ENCODE peak calls at places on chromosome 16, in five cellular contexts. Y is PC-9; H is cardiac muscle cell; M is CD8-positive, alpha-beta T cell; F is HCT116. E is an unnamed sample. For H3K4me1, the result is how much of the 10 kb centered on the place peaks cover.

GRCh38 chr16:31298958-31299357 is 39.2 kb downstream of the ITGAM start:
- DNase-seq in H (peak), F (no peak), M (no peak), Y (no peak), E (no peak)

GRCh38 chr16:64174327-64174726 is 947.5 kb downstream of the CDH11 start:
- DNase-seq in Y (no peak), F (no peak), M (no peak), H (no peak), E (no peak)

GRCh38 chr16:9054460-9054859 is 37.0 kb upstream of the HAPSTR1 start:
- DNase-seq in F (no peak), Y (no peak), H (no peak), M (no peak), E (no peak)

GRCh38 chr16:47687694-47688093 is 226.6 kb downstream of the PHKB start:
- DNase-seq in Y (no peak), M (no peak), F (no peak), H (no peak), E (no peak)

GRCh38 chr16:62665269-62665668 is 629.0 kb upstream of the CDH8 start:
- DNase-seq in M (no peak), H (no peak), F (no peak), Y (no peak), E (no peak)

GRCh38 chr16:66899945-66900688 is 18.6 kb downstream of the CDH16 start:
- DNase-seq in H (peak), F (no peak), M (no peak), Y (peak), E (peak)

GRCh38 chr16:83433201-83433600 is 374.6 kb upstream of the HSBP1 start:
- DNase-seq in Y (no peak), M (no peak), F (no peak), H (no peak), E (no peak)

GRCh38 chr16:69311533-69312388 is 611 bp downstream of the VPS4A start:
- DNase-seq in M (no peak), F (no peak), Y (peak), H (peak), E (peak)

GRCh38 chr16:11431915-11432465 is 86.7 kb downstream of the RMI2 start:
- DNase-seq in M (no peak), H (peak), F (no peak), Y (no peak), E (no peak)

GRCh38 chr16:75203106-75203505 is 3.9 kb downstream of the CTRB2 start:
- DNase-seq in F (no peak), H (no peak), Y (no peak), M (no peak), E (no peak)

GRCh38 chr16:52494145-52494544 is 52.8 kb downstream of the TOX3 start:
- DNase-seq in Y (no peak), F (no peak), H (no peak), M (no peak), E (no peak)

GRCh38 chr16:79436885-79437284 is 163.7 kb downstream of the MAF start:
- DNase-seq in H (no peak), F (no peak), Y (no peak), M (no peak), E (no peak)

GRCh38 chr16:29819506-29819905 is 756 bp upstream of the MVP start:
- DNase-seq in M (no peak), F (no peak), Y (no peak), H (no peak), E (no peak)

GRCh38 chr16:83350466-83350865 is 457.3 kb upstream of the HSBP1 start:
- DNase-seq in H (no peak), Y (no peak), M (no peak), F (no peak), E (no peak)

GRCh38 chr16:29757950-29758466 is 12.2 kb upstream of the C16orf54 start:
- DNase-seq in M (no peak), F (no peak), H (peak), Y (no peak), E (peak)

GRCh38 chr16:4767872-4768548 is 1.0 kb upstream of the ZNF500 start:
- DNase-seq in F (peak), Y (peak), H (peak), M (no peak), E (peak)

GRCh38 chr16:48123104-48123788 is 32.5 kb downstream of the ABCC12 start:
- DNase-seq in Y (peak), F (peak), M (no peak), H (peak), E (no peak)

GRCh38 chr16:71930993-71931392 is 35.7 kb downstream of the IST1 start:
- DNase-seq in H (no peak), F (no peak), Y (no peak), M (no peak), E (no peak)

GRCh38 chr16:19926449-19927390 is 42.1 kb upstream of the GPRC5B start:
- DNase-seq in Y (no peak), H (peak), M (no peak), F (peak), E (no peak)

GRCh38 chr16:11097094-11097781 is 152.9 kb downstream of the CLEC16A start:
- DNase-seq in M (no peak), H (no peak), F (no peak), Y (no peak), E (no peak)

GRCh38 chr16:75351183-75351582 is 82.1 kb downstream of the CFDP1 start:
- DNase-seq in M (no peak), Y (peak), F (no peak), H (peak), E (no peak)

GRCh38 chr16:51228097-51228659 is 77.1 kb upstream of the SALL1 start:
- DNase-seq in M (no peak), F (no peak), Y (no peak), H (no peak), E (no peak)

GRCh38 chr16:6032438-6032837 is 934.8 kb upstream of the EEF2KMT start:
- DNase-seq in Y (no peak), H (no peak), F (no peak), M (no peak), E (no peak)
- TF ChIP-seq CTCF in Y (no peak), H (no peak), F (no peak), M (no peak), E (no peak)

GRCh38 chr16:85253127-85253941 is 141.1 kb upstream of the CIBAR2 start:
- DNase-seq in Y (no peak), H (peak), F (no peak), M (peak), E (no peak)

GRCh38 chr16:85251225-85251760 is 139.0 kb upstream of the CIBAR2 start:
- DNase-seq in M (no peak), H (no peak), F (no peak), Y (no peak), E (no peak)

GRCh38 chr16:85252461-85252860 is 140.2 kb upstream of the CIBAR2 start:
- DNase-seq in H (no peak), Y (no peak), F (no peak), M (no peak), E (no peak)

GRCh38 chr16:85250609-85251223 is 138.4 kb upstream of the CIBAR2 start:
- DNase-seq in F (no peak), H (peak), Y (no peak), M (no peak), E (no peak)

DNA sequence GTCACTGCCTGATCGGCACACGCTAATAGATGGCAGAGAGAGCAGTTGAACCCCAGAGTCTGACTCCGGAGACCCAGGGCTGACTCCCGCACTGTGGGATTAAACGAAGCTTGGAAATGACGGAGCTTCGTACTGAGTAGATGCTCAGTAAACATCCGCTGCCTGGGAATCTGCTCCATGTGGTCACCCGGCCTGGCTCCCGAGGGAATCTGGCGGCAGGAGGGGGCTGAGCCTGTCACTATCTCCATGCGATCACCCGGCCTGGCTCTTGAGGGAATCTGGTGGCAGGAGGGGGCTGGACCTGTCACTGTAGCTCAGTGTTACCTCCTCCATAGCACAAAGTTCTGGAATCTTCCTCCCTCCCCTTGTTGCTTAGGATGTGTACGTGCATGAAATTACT is 139.7 kb upstream of the CIBAR2 start:
- DNase-seq in M (no peak), H (no peak), Y (no peak), F (no peak), E (no peak)
- H3K4me1 ChIP-seq in M (under half), H (under half), Y (under half), F (under half), E (under half)

GRCh38 chr16:86498155-86498651 is 12.1 kb upstream of the FOXF1 start:
- DNase-seq in M (no peak), Y (no peak), H (no peak), F (no peak), E (no peak)
- H3K4me3 ChIP-seq in M (no peak), Y (no peak), H (no peak), F (no peak), E (no peak)

DNA sequence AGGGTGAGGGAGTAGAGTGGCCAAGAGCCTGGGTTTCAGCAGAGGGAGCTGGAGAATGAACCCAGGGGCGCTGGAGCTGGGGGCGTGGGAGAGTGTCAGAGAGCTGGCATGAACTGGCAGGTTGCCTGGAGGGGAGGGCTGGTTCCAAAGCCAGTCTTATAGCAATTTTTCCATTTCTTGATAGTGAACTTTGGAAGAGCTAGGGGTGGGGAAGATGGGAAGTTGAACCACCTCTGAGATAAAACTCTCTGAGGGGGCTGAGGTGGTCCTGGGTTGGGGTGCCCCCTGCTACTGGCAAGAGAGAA is 36.9 kb downstream of the ADGRG5 start:
- DNase-seq in H (no peak), M (peak), Y (no peak), F (no peak), E (no peak)
- TF ChIP-seq CTCF in H (no peak), M (no peak), Y (no peak), F (no peak), E (no peak)

DNA sequence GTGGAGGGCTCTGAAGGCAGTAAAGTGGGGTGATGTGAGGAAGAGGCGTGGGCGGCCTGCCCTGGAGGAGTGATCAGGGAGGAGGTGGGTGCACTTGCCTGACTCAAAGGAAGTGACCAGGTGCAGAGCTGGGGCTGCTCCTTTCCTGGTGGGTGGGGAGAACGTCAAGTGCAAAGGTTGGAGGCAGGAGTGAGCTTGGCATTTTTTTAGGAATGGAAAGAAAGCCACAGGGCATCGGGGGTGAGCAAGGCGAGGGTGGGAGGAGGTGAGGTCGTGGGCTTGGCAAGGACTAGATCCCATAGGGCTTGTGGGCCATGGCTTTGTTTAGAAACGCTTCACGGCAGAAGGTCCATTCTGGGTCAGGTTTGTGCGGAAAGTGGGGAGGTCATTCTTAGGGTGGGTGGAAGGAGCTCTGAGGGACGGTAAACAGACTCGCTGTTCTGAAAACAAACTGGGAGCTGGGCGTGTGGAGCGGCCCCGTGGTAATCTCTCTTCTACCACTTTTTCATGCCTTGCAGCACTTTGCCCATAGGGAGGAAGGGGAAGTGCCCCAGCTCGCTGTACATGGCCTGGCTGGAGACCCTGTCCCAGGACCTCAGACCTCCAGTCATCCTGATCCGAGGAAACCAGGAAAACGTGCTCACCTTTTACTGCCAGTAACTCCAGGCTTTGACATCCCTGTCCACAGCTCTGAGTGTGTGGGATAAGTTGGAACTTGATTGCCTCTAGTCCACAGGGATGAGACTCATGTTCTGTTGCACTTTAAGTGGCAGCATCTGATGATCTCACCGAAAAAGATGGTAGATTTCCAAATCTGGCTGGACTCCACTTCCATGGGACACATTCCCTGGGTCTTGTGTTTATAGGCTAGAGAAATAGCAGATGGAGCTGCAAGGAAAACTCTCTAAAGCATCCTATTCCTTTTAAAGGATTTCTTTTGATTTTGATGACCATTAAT is 18.9 kb upstream of the HERPUD1 start:
- DNase-seq in F (no peak), M (no peak), Y (no peak), H (peak), E (no peak)
- H3K4me1 ChIP-seq in F (under half), M (under half), Y (under half), H (under half), E (under half)

DNA sequence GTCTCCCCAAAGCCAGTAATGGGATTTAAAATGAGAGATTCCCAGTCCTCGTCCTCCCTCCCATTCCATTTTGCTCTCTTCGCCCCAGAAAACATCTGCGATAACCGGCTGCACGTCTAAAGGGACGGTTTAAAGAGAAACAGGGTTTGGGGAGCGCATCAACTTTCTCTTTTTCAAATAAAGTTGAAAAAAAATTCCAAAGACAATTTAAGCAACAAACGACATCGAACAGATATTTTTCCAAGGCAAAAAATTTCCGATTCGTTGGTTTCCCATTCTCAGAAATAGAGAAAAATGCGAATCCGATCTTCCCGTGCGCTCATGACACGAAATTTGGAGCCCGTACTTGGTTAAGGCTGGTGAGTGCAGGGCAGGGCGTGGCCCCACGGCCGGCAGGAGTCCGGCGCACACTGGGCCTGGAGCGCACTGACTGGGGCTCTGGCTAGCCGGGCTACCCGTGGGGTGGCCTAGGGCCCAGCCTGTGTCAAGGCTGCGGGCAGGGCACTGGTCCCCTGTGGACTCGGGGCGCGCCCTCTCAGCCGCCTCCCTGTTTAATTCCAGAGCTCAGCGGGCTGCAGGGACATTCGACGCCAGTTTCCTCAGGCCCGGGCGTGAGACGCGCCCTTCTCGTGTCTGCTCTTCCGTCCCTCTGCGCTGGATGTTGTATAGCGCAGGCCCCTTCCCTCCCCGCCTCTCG is 17.8 kb upstream of the ZFHX3 start:
- DNase-seq in F (no peak), H (peak), Y (no peak), M (no peak), E (no peak)
- H3K4me3 ChIP-seq in F (no peak), H (peak), Y (no peak), M (no peak), E (no peak)

DNA sequence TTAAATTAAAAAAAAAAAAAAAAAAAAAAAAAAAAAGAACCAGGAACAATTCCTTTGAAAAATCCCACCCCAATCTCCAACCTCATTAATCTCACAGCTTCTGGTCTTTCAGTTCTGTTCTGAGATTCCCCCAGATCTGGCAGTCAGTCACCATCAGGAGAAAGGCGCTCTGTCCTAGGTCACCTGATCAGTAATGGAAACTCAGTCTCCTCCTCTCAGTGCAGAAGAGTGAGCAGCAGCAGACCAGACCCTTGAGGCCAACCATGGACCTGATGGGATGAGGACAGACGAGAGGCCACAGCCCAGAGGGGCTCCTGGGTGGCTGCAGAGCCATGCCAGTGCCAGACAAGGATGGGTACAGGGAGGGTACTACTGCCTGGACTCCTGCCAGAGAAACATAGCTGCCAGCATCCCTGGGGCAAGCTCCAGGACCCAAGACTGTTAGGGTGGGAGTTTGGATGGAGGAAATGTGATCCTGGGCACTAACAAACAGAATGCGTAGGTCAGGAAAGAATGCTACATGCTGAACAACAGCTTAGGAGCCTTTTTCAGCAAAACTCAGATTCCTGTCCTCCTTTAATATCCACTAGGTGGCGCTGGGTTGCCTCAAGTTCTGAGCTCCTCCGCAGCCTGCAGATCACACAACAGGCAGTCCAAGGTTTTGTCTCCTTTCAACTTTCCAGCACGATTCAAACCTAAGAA is 28.7 kb downstream of the MPG start:
- DNase-seq in H (peak), Y (peak), M (peak), F (peak), E (peak)
- TF ChIP-seq CTCF in H (peak), Y (peak), M (peak), F (peak), E (peak)

DNA sequence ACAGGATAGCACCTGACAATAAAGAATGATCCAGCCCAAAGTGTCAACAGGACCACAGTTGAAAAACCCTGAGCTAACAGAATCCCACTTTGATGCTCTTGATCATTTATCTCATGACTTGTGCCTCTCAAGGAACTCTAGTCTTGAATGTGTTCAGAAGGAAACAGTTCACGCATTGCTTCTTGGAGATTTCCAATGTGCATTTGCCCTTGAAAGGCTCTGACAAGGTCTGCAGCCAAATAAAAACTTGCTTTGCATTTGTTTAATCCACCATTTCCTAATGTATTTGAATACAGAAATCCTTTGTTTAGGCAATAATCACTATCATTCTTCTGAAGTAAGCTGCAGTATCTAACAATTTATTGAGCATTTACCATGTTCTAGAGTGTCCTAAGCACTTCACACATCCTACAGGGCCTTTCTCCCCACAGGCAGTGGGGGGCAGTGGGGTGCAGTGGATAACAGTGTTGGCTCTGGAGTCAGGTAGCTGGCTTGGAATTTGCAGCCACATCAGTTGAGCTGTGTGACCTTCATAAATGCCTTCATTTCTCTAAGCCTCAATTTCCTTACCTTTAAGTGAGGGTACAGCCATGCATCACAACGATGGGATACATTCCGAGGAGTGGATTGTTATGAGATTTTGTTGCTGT is 239.7 kb downstream of the XYLT1 start:
- DNase-seq in H (no peak), F (no peak), M (no peak), Y (no peak), E (no peak)
- H3K4me1 ChIP-seq in H (under half), F (under half), M (under half), Y (under half), E (under half)

DNA sequence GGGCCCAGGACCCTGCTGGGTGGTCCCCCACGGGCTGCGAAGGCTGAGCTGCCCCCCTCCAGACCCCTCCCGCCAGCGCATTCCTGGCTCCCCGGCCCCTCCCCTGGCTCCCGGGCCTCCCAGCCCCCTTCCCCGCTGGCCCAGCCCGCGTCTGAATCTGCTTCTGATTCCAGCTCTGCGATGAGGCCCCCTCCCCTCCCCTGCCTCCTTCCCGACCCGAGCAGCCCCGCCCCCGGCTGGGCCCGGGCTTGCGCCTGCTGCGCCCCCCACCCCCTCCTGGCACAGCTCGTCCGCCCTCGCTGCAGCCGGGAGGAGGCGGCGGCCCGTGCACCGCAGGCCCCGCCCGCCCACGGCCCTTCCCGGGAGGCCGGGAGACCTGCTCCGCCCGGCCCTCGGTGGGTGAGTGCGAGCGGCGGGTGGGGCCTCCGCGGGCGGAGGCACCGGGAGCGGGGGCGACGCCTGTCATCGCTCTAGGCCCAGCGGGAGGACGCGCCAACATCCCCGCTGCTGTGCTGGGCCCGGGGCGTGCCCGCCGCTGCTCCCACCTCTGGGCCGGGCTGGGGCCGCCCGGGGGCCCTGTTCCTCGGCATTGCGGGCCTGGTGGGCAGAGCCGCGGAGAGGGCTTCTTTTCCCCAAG is at the start of gene NTN3:
- DNase-seq in M (no peak), Y (no peak), H (no peak), F (no peak), E (peak)
- H3K4me3 ChIP-seq in M (no peak), Y (no peak), H (peak), F (no peak), E (peak)

E was measured in Caco-2.